ENCODE peak calls at places on chromosomes 3 and 15, in ten cellular contexts. B is breast epithelium; P is T-helper 17 cell; T is CD8-positive, alpha-beta memory T cell; H is Panc1; F is fibroblast of lung; E is kidney; M is DND-41; Y is CD4-positive, alpha-beta memory T cell; S is NT2/D1. V is an unnamed sample.
A peak's percentile ranks its signal among the peaks of the same experiment; 100 is the strongest.

GRCh38 chr3:16692486-16693378 is 87.5 kb upstream of the DAZL start:
- DNase-seq in B (no peak), P (no peak), T (no peak), H (no peak), F (no peak), E (no peak), M (no peak), Y (no peak), S (no peak), V (no peak)

GRCh38 chr3:48403533-48404439 is 26.1 kb downstream of the PLXNB1 start:
- DNase-seq in B (peak; percentile 45), P (no peak), T (no peak), H (no peak), F (no peak), E (peak; percentile 56), M (peak; percentile 2), Y (no peak), S (no peak), V (no peak)

GRCh38 chr15:90787881-90788280 is 70.7 kb downstream of the BLM start:
- DNase-seq in B (no peak), P (no peak), T (no peak), H (no peak), F (no peak), E (no peak), M (no peak), Y (no peak), S (no peak), V (no peak)

GRCh38 chr3:48435223-48435595 is 4.7 kb downstream of the CCDC51 start:
- DNase-seq in B (no peak), P (no peak), T (no peak), H (no peak), F (no peak), E (no peak), M (no peak), Y (no peak), S (no peak), V (no peak)

GRCh38 chr3:193620650-193621049 is 27.6 kb downstream of the OPA1 start:
- DNase-seq in B (no peak), P (no peak), T (no peak), H (no peak), F (peak; percentile 67), E (no peak), M (no peak), Y (no peak), S (no peak), V (no peak)

GRCh38 chr3:177567833-177568232 is 370.6 kb upstream of the TBL1XR1 start:
- DNase-seq in B (no peak), P (no peak), T (no peak), H (no peak), F (no peak), E (no peak), M (no peak), Y (no peak), S (no peak), V (no peak)

GRCh38 chr3:46646700-46647099 is 34.4 kb downstream of the FAM240A start:
- DNase-seq in B (no peak), P (no peak), T (no peak), H (no peak), F (peak; percentile 65), E (no peak), M (no peak), Y (no peak), S (no peak), V (no peak)

GRCh38 chr3:187987162-187987561 is 166.8 kb upstream of the LPP start:
- DNase-seq in B (no peak), P (no peak), T (no peak), H (no peak), F (no peak), E (no peak), M (no peak), Y (no peak), S (no peak), V (no peak)

DNA sequence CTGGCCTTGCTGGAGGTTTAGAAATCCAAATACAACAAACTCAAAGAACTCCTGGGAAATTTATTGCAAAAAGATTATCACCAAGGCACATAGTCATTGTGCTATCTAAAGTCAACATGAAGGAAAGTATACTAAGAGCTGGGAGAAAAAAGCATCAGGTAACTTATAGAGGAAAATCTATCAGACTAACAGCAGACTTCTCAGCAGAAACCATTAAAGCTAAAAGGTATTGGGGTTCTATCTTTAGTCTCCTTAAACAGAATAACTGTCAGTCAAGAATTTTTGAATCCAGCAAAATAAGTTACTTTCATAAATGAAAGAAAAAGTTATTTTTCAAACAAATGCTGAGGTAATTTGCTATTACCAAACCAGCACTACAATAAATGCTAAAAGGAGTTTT is 8.0 kb downstream of the OR5K3 start:
- DNase-seq in B (no peak), P (no peak), T (no peak), H (no peak), F (no peak), E (no peak), M (no peak), Y (no peak), S (no peak), V (no peak)
- H3K9me3 ChIP-seq in B (peaks cover 13% of the 10 kb centered on the region), P (peaks cover 8% of the 10 kb centered on the region), T (no peaks in the 10 kb centered on the region), H (no peaks in the 10 kb centered on the region), F (no peaks in the 10 kb centered on the region), E (peaks cover 3% of the 10 kb centered on the region), M (no peaks in the 10 kb centered on the region), Y (no peaks in the 10 kb centered on the region), S (peaks cover 70% of the 10 kb centered on the region), V (no peaks in the 10 kb centered on the region)

GRCh38 chr3:128546646-128547045 is 53.6 kb upstream of the GATA2 start:
- DNase-seq in B (no peak), P (no peak), T (no peak), H (no peak), F (no peak), E (no peak), M (no peak), Y (no peak), S (no peak), V (peak; percentile 51)
- H3K9me3 ChIP-seq in B (no peaks in the 10 kb centered on the region), P (no peaks in the 10 kb centered on the region), T (no peaks in the 10 kb centered on the region), H (peaks cover 16% of the 10 kb centered on the region), F (no peaks in the 10 kb centered on the region), E (no peaks in the 10 kb centered on the region), M (no peaks in the 10 kb centered on the region), Y (no peaks in the 10 kb centered on the region), S (no peaks in the 10 kb centered on the region), V (no peaks in the 10 kb centered on the region)

GRCh38 chr3:198108756-198109155 is 148.7 kb downstream of the LMLN start:
- DNase-seq in B (no peak), P (no peak), T (no peak), H (no peak), F (no peak), E (no peak), M (no peak), Y (no peak), S (no peak), V (no peak)

GRCh38 chr3:198112031-198112430 is 152.0 kb downstream of the LMLN start:
- DNase-seq in B (no peak), P (no peak), T (no peak), H (no peak), F (no peak), E (no peak), M (no peak), Y (no peak), S (no peak), V (no peak)

GRCh38 chr3:198109883-198110282 is 149.9 kb downstream of the LMLN start:
- DNase-seq in B (no peak), P (no peak), T (no peak), H (no peak), F (no peak), E (no peak), M (no peak), Y (no peak), S (no peak), V (no peak)

GRCh38 chr3:198107840-198108734 is 148.1 kb downstream of the LMLN start:
- DNase-seq in B (no peak), P (no peak), T (no peak), H (no peak), F (peak; percentile 6), E (no peak), M (no peak), Y (no peak), S (no peak), V (no peak)

DNA sequence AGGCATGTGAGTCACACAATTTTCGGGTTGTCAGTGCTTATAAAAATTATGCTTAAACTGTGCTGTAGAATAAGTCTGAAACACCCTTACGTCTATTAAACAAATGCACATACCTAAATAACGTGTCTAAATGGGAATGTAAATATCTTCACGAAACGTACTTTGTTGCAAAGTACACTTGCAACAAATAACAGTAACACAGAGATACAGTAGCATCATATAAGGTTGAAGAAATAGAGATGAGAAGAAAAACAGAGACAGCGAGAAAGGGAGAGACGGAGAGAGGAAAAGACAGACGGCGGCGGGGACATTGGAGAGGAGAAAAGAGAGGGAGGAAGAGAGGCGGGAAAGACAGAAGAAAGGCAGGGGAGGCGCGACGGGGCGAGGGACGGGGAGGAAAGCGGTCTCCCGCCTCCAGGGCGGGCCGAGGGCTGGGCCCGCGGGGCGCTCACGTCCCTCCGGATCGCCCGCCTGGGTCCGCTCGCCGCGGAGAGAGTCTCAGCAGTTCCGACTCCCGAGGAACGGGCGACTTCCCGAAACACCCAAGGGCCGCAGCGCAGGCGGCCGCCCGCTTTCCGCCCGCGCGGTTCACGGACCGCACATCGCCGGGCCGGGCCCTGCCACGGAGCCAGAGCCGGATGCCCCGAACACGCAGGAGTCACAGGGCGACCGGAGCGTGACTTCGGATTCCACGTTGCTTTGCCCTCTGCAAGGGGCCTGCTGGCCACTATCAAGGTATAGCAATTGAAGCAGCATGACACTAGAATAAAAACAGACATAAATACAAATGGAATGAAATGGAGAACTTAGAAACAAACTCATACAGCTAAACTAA is 153.4 kb downstream of the LMLN start:
- DNase-seq in B (no peak), P (no peak), T (no peak), H (no peak), F (peak; percentile 5), E (peak; percentile 77), M (no peak), Y (no peak), S (no peak), V (no peak)
- H3K9me3 ChIP-seq in B (no peaks in the 10 kb centered on the region), P (peaks cover 8% of the 10 kb centered on the region), T (no peaks in the 10 kb centered on the region), H (no peaks in the 10 kb centered on the region), F (no peaks in the 10 kb centered on the region), E (no peaks in the 10 kb centered on the region), M (no peaks in the 10 kb centered on the region), Y (no peaks in the 10 kb centered on the region), S (no peaks in the 10 kb centered on the region), V (no peaks in the 10 kb centered on the region)

GRCh38 chr15:99969261-99969960 is 236.2 kb upstream of the LYSMD4 start:
- DNase-seq in B (peak; percentile 25), P (no peak), T (no peak), H (no peak), F (no peak), E (no peak), M (no peak), Y (no peak), S (no peak), V (no peak)

GRCh38 chr15:99967841-99968371 is 234.7 kb upstream of the LYSMD4 start:
- DNase-seq in B (peak; percentile 37), P (no peak), T (no peak), H (no peak), F (no peak), E (no peak), M (no peak), Y (no peak), S (no peak), V (peak; percentile 51)

GRCh38 chr15:99963976-99964375 is 230.7 kb upstream of the LYSMD4 start:
- DNase-seq in B (no peak), P (no peak), T (no peak), H (no peak), F (no peak), E (no peak), M (no peak), Y (no peak), S (no peak), V (no peak)

GRCh38 chr15:99965376-99965775 is 232.1 kb upstream of the LYSMD4 start:
- DNase-seq in B (peak; percentile 20), P (no peak), T (no peak), H (no peak), F (no peak), E (no peak), M (no peak), Y (no peak), S (no peak), V (no peak)

DNA sequence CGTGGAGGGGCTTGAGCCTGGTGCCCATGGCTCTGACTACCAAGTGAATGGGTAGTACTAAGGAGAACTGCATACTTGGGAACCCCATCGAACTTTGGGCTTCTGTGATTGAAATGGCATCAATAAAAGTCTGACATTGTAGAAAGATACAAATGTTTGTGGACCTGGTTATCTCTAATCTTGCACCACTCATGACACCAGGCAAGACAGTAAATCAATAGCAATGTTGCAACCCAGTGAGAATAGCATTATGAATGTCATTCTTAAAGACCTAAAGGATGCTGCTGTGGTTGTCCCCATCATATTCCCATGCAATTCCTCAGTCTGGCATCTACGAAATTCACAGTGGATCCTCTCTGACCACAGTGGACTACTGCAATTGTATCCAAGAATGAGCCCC is 233.6 kb upstream of the LYSMD4 start:
- DNase-seq in B (no peak), P (no peak), T (no peak), H (no peak), F (no peak), E (no peak), M (no peak), Y (no peak), S (no peak), V (no peak)
- H3K9me3 ChIP-seq in B (no peaks in the 10 kb centered on the region), P (no peaks in the 10 kb centered on the region), T (no peaks in the 10 kb centered on the region), H (no peaks in the 10 kb centered on the region), F (no peaks in the 10 kb centered on the region), E (no peaks in the 10 kb centered on the region), M (no peaks in the 10 kb centered on the region), Y (no peaks in the 10 kb centered on the region), S (peaks cover 15% of the 10 kb centered on the region), V (no peaks in the 10 kb centered on the region)